ENCODE peak calls at places on chromosome 22, in four cellular contexts. I is GM20000, O is brain microvascular endothelial cell, T is MCF 10A. U is an unnamed sample.

GRCh38 chr22:24407278-24407665 is 20.1 kb upstream of the ADORA2A start:
- DNase-seq in T (no peak), I (no peak), O (no peak), U (no peak)

GRCh38 chr22:43919106-43919965 is 4.3 kb upstream of the PNPLA3 start:
- DNase-seq in I (no peak), O (peak), T (peak), U (no peak)

GRCh38 chr22:29352778-29353177 is 35.6 kb downstream of the AP1B1 start:
- DNase-seq in I (no peak), T (no peak), O (no peak), U (no peak)

GRCh38 chr22:35631597-35631996 is 14.5 kb upstream of the MB start:
- DNase-seq in I (peak), O (peak), T (peak), U (peak)

GRCh38 chr22:39291501-39291900 is 27.9 kb downstream of the RPL3 start:
- DNase-seq in O (no peak), T (no peak), I (no peak), U (no peak)

GRCh38 chr22:19265779-19266178 is 25.7 kb downstream of the CLTCL1 start:
- DNase-seq in O (no peak), I (no peak), T (no peak), U (no peak)

GRCh38 chr22:33271390-33272161 is 213.4 kb upstream of the SYN3 start:
- DNase-seq in T (peak), I (peak), O (peak), U (peak)

GRCh38 chr22:49307870-49308269 is 519.8 kb downstream of the BRD1 start:
- DNase-seq in T (no peak), I (no peak), O (no peak), U (no peak)

GRCh38 chr22:46104881-46105493 is 45.3 kb upstream of the PPARA start:
- DNase-seq in O (no peak), T (peak), I (no peak), U (no peak)

GRCh38 chr22:28297504-28297903 is 378.4 kb upstream of the PITPNB start:
- DNase-seq in I (peak), T (no peak), O (no peak), U (peak)

GRCh38 chr22:49413551-49413950 is 414.1 kb downstream of the BRD1 start:
- DNase-seq in T (no peak), I (no peak), O (no peak), U (no peak)

GRCh38 chr22:50102946-50103345 is 13.1 kb downstream of the MOV10L1 start:
- DNase-seq in T (peak), O (no peak), I (no peak), U (peak)

GRCh38 chr22:22749167-22749758 is 104.8 kb downstream of the GGTLC2 start:
- DNase-seq in I (no peak), O (no peak), T (no peak), U (no peak)

GRCh38 chr22:28072066-28072465 is 153.0 kb upstream of the PITPNB start:
- DNase-seq in O (no peak), T (no peak), I (no peak), U (no peak)

GRCh38 chr22:24969588-24970301 is 17.2 kb downstream of the KIAA1671 start:
- DNase-seq in O (peak), T (peak), I (no peak), U (no peak)

GRCh38 chr22:46674367-46674781 is 54.2 kb downstream of the GRAMD4 start:
- DNase-seq in O (no peak), T (no peak), I (peak), U (peak)

GRCh38 chr22:45497268-45497667 is 5.4 kb upstream of the FBLN1 start:
- DNase-seq in T (no peak), I (no peak), O (no peak), U (no peak)

GRCh38 chr22:43188829-43189545 is 2.1 kb upstream of the TTLL12 start:
- DNase-seq in T (no peak), I (no peak), O (no peak), U (no peak)

GRCh38 chr22:24730864-24731263 is 43.7 kb downstream of the PIWIL3 start:
- DNase-seq in T (no peak), O (no peak), I (no peak), U (no peak)

GRCh38 chr22:17300926-17301325 is 68.3 kb upstream of the CECR2 start:
- DNase-seq in O (no peak), I (no peak), T (no peak), U (no peak)

GRCh38 chr22:50129121-50129734 is 39.4 kb downstream of the MOV10L1 start:
- DNase-seq in I (no peak), O (no peak), T (no peak), U (no peak)

GRCh38 chr22:27800250-27801131 is 1.1 kb downstream of the MN1 start:
- DNase-seq in I (peak), T (no peak), O (no peak), U (no peak)

GRCh38 chr22:49960967-49961600 is 512 bp downstream of the PIM3 start:
- DNase-seq in O (peak), I (peak), T (no peak), U (peak)

GRCh38 chr22:29369460-29369859 is 18.9 kb downstream of the AP1B1 start:
- DNase-seq in O (peak), I (no peak), T (peak), U (no peak)

GRCh38 chr22:27642104-27642800 is 159.3 kb downstream of the MN1 start:
- DNase-seq in I (no peak), O (no peak), T (no peak), U (no peak)

GRCh38 chr22:17675584-17675983 is 37.0 kb downstream of the BCL2L13 start:
- DNase-seq in T (no peak), O (no peak), I (no peak), U (no peak)

GRCh38 chr22:23749747-23750373 is 1.1 kb downstream of the ZNF70 start:
- DNase-seq in T (no peak), I (peak), O (no peak), U (peak)

GRCh38 chr22:28810839-28811491 is 10.6 kb upstream of the XBP1 start:
- DNase-seq in I (no peak), T (no peak), O (no peak), U (no peak)

GRCh38 chr22:44597616-44598015 is 99.6 kb upstream of the RTL6 start:
- DNase-seq in T (no peak), I (no peak), O (no peak), U (no peak)

GRCh38 chr22:26367402-26368245 is 61.4 kb upstream of the ASPHD2 start:
- DNase-seq in O (peak), I (peak), T (peak), U (peak)

GRCh38 chr22:33917744-33918406 is 2.4 kb downstream of the LARGE1 start:
- DNase-seq in T (no peak), O (no peak), I (peak), U (peak)

DNA sequence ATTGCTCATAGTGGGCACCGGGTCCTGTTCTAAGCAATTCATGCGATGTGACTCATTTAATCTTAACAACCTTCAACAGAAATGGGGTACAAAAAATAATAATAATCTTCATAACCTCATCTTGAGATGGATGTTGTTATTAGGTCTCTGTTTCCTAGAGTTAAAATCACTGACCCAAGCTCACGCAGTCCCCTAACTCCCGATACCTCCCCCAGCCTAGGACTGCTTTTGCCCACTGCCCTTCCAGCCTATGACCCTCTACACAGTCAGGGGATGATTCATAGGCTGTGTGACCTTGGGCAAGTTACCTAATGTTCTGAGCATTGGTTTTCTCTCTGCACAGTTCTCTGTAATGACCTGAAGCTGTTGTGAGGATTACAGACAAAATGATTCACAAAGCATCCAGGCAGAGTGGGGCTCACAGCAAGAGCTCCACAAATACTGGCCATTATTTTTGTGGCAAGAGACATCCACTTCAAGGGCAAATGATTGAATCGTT is 19.9 kb downstream of the MTFP1 start:
- DNase-seq in T (no peak), O (no peak), I (no peak), U (no peak)
- TF ChIP-seq CTCF in T (no peak), O (no peak), I (no peak), U (peak)

GRCh38 chr22:21593406-21594232 is 26.1 kb downstream of the UBE2L3 start:
- DNase-seq in T (peak), O (no peak), I (no peak), U (no peak)
- TF ChIP-seq CTCF in T (peak), O (peak), I (no peak), U (peak)

GRCh38 chr22:41407433-41407832 is 25.7 kb downstream of the TEF start:
- DNase-seq in T (no peak), I (no peak), O (no peak), U (no peak)

GRCh38 chr22:41405588-41405987 is 23.8 kb downstream of the TEF start:
- DNase-seq in O (no peak), I (peak), T (no peak), U (peak)

GRCh38 chr22:41408665-41409064 is 26.9 kb downstream of the TEF start:
- DNase-seq in T (no peak), I (no peak), O (no peak), U (no peak)

GRCh38 chr22:41411021-41411851 is 29.5 kb downstream of the TEF start:
- DNase-seq in T (no peak), O (no peak), I (no peak), U (no peak)

DNA sequence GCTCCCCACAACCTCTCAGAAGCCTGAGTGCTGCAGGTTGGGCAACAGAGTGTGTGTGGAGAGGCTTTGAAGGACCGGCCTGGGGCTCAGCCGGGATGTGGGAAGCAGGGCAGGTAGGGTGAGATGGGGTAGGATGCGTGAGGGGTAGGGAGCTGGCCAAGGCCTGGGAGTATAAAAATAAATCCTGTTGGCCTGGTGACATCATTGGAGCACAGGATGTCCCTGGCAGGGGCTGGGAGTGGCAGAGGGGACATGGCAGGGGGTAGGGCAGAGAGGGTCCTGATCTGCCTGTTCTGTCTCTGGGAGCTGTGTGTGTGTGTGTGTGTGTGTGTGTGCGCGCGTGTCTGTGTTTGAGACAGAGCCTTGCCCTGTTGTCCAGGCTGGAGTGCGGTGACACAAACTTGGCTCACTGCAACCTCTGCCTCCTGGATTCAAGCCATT is 28.6 kb downstream of the TEF start:
- DNase-seq in I (no peak), T (no peak), O (no peak), U (no peak)
- TF ChIP-seq CTCF in I (no peak), T (no peak), O (no peak), U (no peak)

GRCh38 chr22:31346733-31347250 is 646 bp upstream of the PATZ1 start:
- DNase-seq in T (peak), I (peak), O (no peak), U (no peak)
- TF ChIP-seq CTCF in T (no peak), I (no peak), O (no peak), U (no peak)

DNA sequence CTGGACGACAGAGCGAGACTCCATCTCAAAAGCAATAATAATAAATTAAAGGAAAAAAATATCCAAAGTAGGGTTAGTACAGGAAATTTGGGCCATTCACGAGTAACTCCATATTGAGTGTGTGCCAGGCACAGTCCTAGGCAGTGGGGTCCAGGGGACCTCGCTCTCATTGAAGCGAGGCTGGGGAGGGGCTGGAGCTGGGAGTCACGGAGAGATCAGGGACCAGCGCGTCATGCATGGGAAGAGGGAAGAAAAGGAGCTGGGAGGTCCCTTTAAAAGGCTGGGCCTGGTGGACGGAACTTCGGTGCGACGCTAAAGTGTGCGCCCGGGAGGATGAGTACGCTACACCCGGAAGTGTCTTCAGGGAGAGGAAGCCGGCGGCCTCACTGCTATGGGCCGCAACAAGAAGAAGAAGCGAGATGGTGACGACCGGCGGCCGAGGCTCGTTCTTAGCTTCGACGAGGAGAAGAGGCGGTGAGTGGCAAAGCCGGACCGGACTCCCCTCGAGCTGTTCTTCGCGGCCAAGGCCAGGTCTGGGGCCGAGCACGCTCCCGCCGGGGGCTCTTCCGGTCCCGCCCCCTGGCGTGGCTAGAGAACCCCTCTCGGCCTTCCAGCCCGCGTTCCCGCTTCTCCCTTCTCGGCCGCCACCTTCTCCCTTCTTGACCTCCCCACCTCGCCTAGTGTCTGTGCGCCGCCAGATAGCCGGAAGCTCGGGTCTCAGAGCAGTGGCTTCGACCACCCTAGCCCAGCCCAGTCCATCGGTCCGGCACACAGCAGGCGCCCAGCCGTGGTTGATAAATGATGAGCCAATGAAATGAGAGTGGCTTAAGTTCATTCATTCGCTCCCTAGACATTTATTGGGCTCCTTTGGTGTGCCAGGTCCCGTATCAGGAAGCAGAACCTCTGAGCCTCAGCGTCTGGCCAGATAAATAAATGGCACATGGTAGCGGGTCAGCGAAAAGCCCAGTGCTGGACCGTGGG is at the start of gene NOL12:
- DNase-seq in I (peak), O (peak), T (peak), U (peak)
- TF ChIP-seq CTCF in I (no peak), O (peak), T (no peak), U (no peak)

U was measured in GM13977.